ENCODE peak calls at places on chromosomes 4 and X, in four cellular contexts. R is GM06990, H is progenitor cell of endocrine pancreas, A is fibroblast of mammary gland. T is an unnamed sample.

GRCh38 chrX:1657367-1658082 is 42.7 kb downstream of the ASMT start:
- DNase-seq in R (peak), H (no peak), A (peak), T (peak)

GRCh38 chr4:2281575-2282343 is 19.9 kb upstream of the MXD4 start:
- DNase-seq in R (peak), A (no peak), H (no peak), T (peak)

GRCh38 chr4:184688447-184688846 is 38.9 kb downstream of the PRIMPOL start:
- DNase-seq in A (peak), H (no peak), R (no peak), T (no peak)

GRCh38 chr4:175560628-175561027 is 251.4 kb downstream of the GPM6A start:
- DNase-seq in H (no peak), A (peak), R (peak), T (no peak)

GRCh38 chr4:69098470-69098869 is 2.2 kb downstream of the UGT2B7 start:
- DNase-seq in A (no peak), H (no peak), R (no peak), T (no peak)

GRCh38 chr4:9804918-9805317 is 23.5 kb downstream of the DRD5 start:
- DNase-seq in H (no peak), R (no peak), A (no peak), T (no peak)

GRCh38 chrX:129565046-129565649 is 25.1 kb downstream of the OCRL start:
- DNase-seq in A (peak), R (no peak), H (no peak), T (no peak)

GRCh38 chrX:16725067-16725466 is 5.7 kb downstream of the SYAP1 start:
- DNase-seq in R (no peak), A (no peak), H (no peak), T (no peak)

GRCh38 chr4:76605099-76605563 is 170.1 kb downstream of the SHROOM3 start:
- DNase-seq in A (peak), H (no peak), R (no peak), T (no peak)

GRCh38 chrX:150599226-150599625 is 30.8 kb downstream of the MTM1 start:
- DNase-seq in A (no peak), R (no peak), H (no peak), T (no peak)

GRCh38 chr4:170068438-170069128 is 21.2 kb downstream of the AADAT start:
- DNase-seq in R (no peak), A (no peak), H (no peak), T (no peak)

GRCh38 chr4:26212528-26212927 is 108.3 kb upstream of the RBPJ start:
- DNase-seq in H (no peak), A (no peak), R (no peak), T (no peak)

GRCh38 chr4:119735136-119735770 is 106.6 kb upstream of the PDE5A start:
- DNase-seq in R (no peak), A (peak), H (no peak), T (no peak)

GRCh38 chr4:59869056-59869455 is 1331.1 kb upstream of the ADGRL3 start:
- DNase-seq in H (no peak), A (no peak), R (no peak), T (no peak)

GRCh38 chrX:28854637-28855036 is 267.4 kb downstream of the IL1RAPL1 start:
- DNase-seq in A (no peak), H (no peak), R (no peak), T (no peak)

GRCh38 chrX:1453951-1454785 is 1.5 kb upstream of the ASMTL start:
- DNase-seq in R (peak), H (peak), A (peak), T (peak)

GRCh38 chr4:90958256-90958895 is 831.2 kb downstream of the CCSER1 start:
- DNase-seq in H (no peak), R (no peak), A (peak), T (no peak)

GRCh38 chr4:128831526-128832252 is 22.2 kb downstream of the JADE1 start:
- DNase-seq in H (no peak), R (no peak), A (no peak), T (peak)

GRCh38 chr4:158253350-158253980 is 43.2 kb downstream of the TMEM144 start:
- DNase-seq in R (peak), A (peak), H (peak), T (peak)

GRCh38 chr4:153067376-153067775 is 131.3 kb downstream of the FHDC1 start:
- DNase-seq in H (no peak), A (peak), R (no peak), T (no peak)

GRCh38 chrX:2874222-2875135 is 45.7 kb downstream of the GYG2 start:
- DNase-seq in A (no peak), H (no peak), R (no peak), T (no peak)

GRCh38 chr4:133969202-133969873 is 232.3 kb downstream of the PABPC4L start:
- DNase-seq in H (no peak), R (no peak), A (peak), T (no peak)

GRCh38 chrX:150649096-150649870 is 43.9 kb upstream of the MTMR1 start:
- DNase-seq in A (peak), H (no peak), R (no peak), T (no peak)

GRCh38 chr4:78776729-78777555 is 792 bp downstream of the BMP2K start:
- DNase-seq in H (peak), R (peak), A (peak), T (peak)

GRCh38 chr4:172143605-172144314 is 330.6 kb downstream of the GALNTL6 start:
- DNase-seq in R (no peak), A (no peak), H (no peak), T (no peak)

GRCh38 chr4:46909078-46909477 is at the start of gene COX7B2:
- DNase-seq in A (no peak), H (no peak), R (no peak), T (no peak)

GRCh38 chr4:159227984-159228383 is 125.1 kb downstream of the RAPGEF2 start:
- DNase-seq in A (peak), H (peak), R (no peak), T (no peak)

GRCh38 chr4:157803441-157804168 is 369.2 kb downstream of the GASK1B start:
- DNase-seq in R (no peak), H (no peak), A (peak), T (no peak)

GRCh38 chr4:20679946-20680345 is 20.3 kb upstream of the PACRGL start:
- DNase-seq in R (no peak), H (no peak), A (peak), T (no peak)

GRCh38 chr4:59655996-59656395 is 1544.1 kb upstream of the ADGRL3 start:
- DNase-seq in R (no peak), A (no peak), H (no peak), T (no peak)

GRCh38 chrX:2696698-2697215 is 5.7 kb downstream of the CD99 start:
- DNase-seq in R (peak), H (no peak), A (peak), T (peak)

GRCh38 chrX:49850028-49850427 is 20.9 kb downstream of the PAGE4 start:
- DNase-seq in A (no peak), R (no peak), H (no peak), T (no peak)

GRCh38 chrX:42107495-42108139 is 184.3 kb upstream of the CASK start:
- DNase-seq in H (no peak), A (no peak), R (peak), T (no peak)

GRCh38 chr4:37415845-37416369 is 171.4 kb downstream of the NWD2 start:
- DNase-seq in R (no peak), H (no peak), A (no peak), T (no peak)

GRCh38 chr4:81352476-81352875 is 119.2 kb downstream of the RASGEF1B start:
- DNase-seq in H (no peak), R (no peak), A (peak), T (no peak)

GRCh38 chr4:153083447-153083921 is 120.8 kb upstream of the TRIM2 start:
- DNase-seq in A (peak), R (peak), H (no peak), T (peak)

GRCh38 chr4:123939621-123940020 is 543.0 kb downstream of the SPRY1 start:
- DNase-seq in R (no peak), A (peak), H (no peak), T (no peak)

GRCh38 chr4:76781698-76782595 is 116.0 kb downstream of the SOWAHB start:
- DNase-seq in R (peak), A (peak), H (no peak), T (peak)

GRCh38 chr4:148284526-148285193 is 157.6 kb downstream of the NR3C2 start:
- DNase-seq in A (no peak), H (no peak), R (no peak), T (no peak)
- TF ChIP-seq CTCF in A (no peak), H (no peak), R (no peak), T (no peak)

GRCh38 chrX:81308086-81308852 is 106.4 kb downstream of the SH3BGRL start:
- DNase-seq in R (no peak), H (no peak), A (no peak), T (no peak)

GRCh38 chrX:81301877-81302276 is 100.0 kb downstream of the SH3BGRL start:
- DNase-seq in R (no peak), H (no peak), A (no peak), T (no peak)

GRCh38 chrX:81305240-81305639 is 103.3 kb downstream of the SH3BGRL start:
- DNase-seq in R (no peak), A (no peak), H (no peak), T (no peak)

GRCh38 chrX:81304545-81304944 is 102.6 kb downstream of the SH3BGRL start:
- DNase-seq in A (no peak), R (no peak), H (no peak), T (no peak)
- TF ChIP-seq CTCF in A (no peak), R (no peak), H (no peak), T (no peak)

DNA sequence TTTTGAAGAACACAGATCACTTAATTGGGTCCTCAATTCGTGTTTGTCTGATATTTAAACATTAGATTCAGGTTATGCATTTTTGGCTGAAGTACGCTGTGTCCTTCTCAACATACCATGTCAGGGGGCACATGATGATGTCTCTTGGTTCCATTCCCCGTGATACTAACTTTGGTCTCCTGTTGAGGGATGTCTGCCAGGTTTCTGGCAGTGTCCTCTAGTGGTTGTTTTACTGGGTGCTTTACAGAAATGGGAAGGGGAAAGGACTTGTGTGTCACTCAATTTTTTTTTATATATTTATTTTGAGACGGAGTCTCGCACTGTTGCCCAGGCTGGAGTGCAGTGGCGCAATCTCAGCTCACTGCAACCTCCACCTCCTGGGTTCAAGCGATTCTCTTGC is 58.2 kb downstream of the WWC2 start:
- DNase-seq in H (no peak), R (no peak), A (no peak), T (no peak)
- TF ChIP-seq CTCF in H (peak), R (no peak), A (peak), T (no peak)

GRCh38 chr4:12359420-12359819 is 930.7 kb upstream of the HS3ST1 start:
- DNase-seq in R (no peak), A (no peak), H (no peak), T (no peak)
- TF ChIP-seq CTCF in R (no peak), A (no peak), H (no peak), T (no peak)

GRCh38 chr4:38784141-38784540 is 1.4 kb upstream of the TLR10 start:
- DNase-seq in R (no peak), H (no peak), A (no peak), T (no peak)

GRCh38 chr4:38782452-38783108 is at the start of gene TLR10:
- DNase-seq in H (peak), R (peak), A (peak), T (peak)

GRCh38 chr4:38785041-38785790 is 2.4 kb upstream of the TLR10 start:
- DNase-seq in A (no peak), R (no peak), H (no peak), T (no peak)

GRCh38 chr4:38781854-38782261 is 932 bp downstream of the TLR10 start:
- DNase-seq in H (no peak), R (peak), A (no peak), T (no peak)

DNA sequence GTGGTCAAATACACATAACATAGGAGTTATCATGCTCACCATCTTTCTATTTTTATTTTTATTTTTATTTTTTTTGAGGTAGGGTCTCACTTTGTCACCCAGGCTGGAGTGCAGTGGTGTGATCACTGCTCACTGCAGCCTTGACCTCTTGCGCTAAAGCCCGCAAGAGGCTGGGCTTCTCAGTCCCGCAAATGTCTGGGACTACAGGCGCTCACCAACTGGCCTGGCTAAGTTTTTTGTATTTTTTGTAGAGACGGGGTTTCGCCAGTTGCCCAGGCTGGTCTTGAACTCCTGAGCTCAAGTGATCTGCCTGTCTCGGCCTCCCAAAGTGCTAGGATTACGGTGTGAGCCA is 295 bp upstream of the TLR10 start:
- DNase-seq in A (no peak), H (no peak), R (no peak), T (no peak)
- TF ChIP-seq CTCF in A (no peak), H (no peak), R (no peak), T (no peak)

GRCh38 chr4:115841873-115842272 is 728.5 kb upstream of the NDST4 start:
- DNase-seq in R (no peak), A (no peak), H (no peak), T (no peak)
- TF ChIP-seq CTCF in R (no peak), A (no peak), H (no peak), T (no peak)

DNA sequence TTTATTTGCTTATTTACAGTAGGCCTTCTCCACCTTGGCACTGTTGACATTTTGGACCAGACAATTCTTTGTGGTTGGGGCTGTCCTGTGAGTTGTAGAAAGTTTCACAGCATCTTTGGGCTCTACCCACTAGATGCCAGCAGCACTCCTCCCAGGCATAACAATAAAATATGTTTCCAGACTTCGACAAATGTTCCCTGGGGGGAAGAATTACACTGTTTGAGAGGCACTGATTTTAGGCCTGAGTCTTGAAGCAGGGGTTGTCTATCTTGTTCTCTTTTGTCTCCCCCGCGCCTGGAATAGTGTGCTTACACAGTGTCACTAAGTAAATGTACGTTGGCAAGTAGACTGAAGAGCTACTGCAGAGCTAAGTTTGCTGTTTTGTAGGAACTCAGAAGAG is 254.4 kb upstream of the BOD1L1 start:
- DNase-seq in R (no peak), H (no peak), A (no peak), T (no peak)
- TF ChIP-seq CTCF in R (no peak), H (no peak), A (peak), T (no peak)

GRCh38 chr4:167290684-167291083 is 56.4 kb upstream of the SPOCK3 start:
- DNase-seq in H (no peak), A (peak), R (no peak), T (no peak)
- TF ChIP-seq CTCF in H (peak), A (peak), R (peak), T (no peak)

T was measured in GM20000.